ENCODE peak calls at places on chromosomes 6 and 20, in nine cellular contexts. P is HCT116, C is epithelial cell of esophagus, U is adipocyte, O is IMR-90, V is SK-N-SH, X is BJ, D is fibroblast of pulmonary artery, L is AG04450. E is an unnamed sample.
A peak's percentile ranks its signal among the peaks of the same experiment; 100 is the strongest.

GRCh38 chr20:33499347-33499746 is 9.5 kb downstream of the CBFA2T2 start:
- DNase-seq in C (no peak), U (peak; percentile 20), V (peak; percentile 66), X (no peak), D (no peak), L (no peak), O (no peak), P (no peak), E (no peak)

GRCh38 chr20:23419995-23420901 is 1.0 kb downstream of the NAPB start:
- DNase-seq in O (peak; percentile 70), P (no peak), L (peak; percentile 29), C (peak; percentile 58), D (peak; percentile 70), U (peak; percentile 84), V (peak; percentile 60), X (peak; percentile 35), E (peak; percentile 72)

GRCh38 chr6:45896783-45897441 is 118.7 kb downstream of the CLIC5 start:
- DNase-seq in U (peak; percentile 85), D (peak; percentile 17), L (no peak), X (peak; percentile 45), O (no peak), P (no peak), V (no peak), C (no peak), E (peak; percentile 68)

GRCh38 chr20:56247954-56248782 is at the start of gene MC3R:
- DNase-seq in V (peak; percentile 52), L (no peak), D (peak; percentile 52), U (peak; percentile 56), X (no peak), C (peak; percentile 71), O (peak; percentile 30), P (peak; percentile 35), E (peak; percentile 23)

GRCh38 chr6:164104432-164104831 is 689.9 kb downstream of the QKI start:
- DNase-seq in D (no peak), U (no peak), P (no peak), C (no peak), L (no peak), X (no peak), V (no peak), O (no peak), E (no peak)

GRCh38 chr20:57082546-57082945 is 183.9 kb downstream of the BMP7 start:
- DNase-seq in C (no peak), X (no peak), O (no peak), V (no peak), D (no peak), U (no peak), L (no peak), P (no peak), E (no peak)

GRCh38 chr6:45377041-45377554 is 636 bp downstream of the SUPT3H start:
- DNase-seq in D (no peak), V (no peak), C (peak; percentile 17), P (no peak), X (no peak), U (no peak), O (peak; percentile 16), L (no peak), E (peak; percentile 38)

GRCh38 chr6:132590362-132590761 is 821 bp upstream of the TAAR5 start:
- DNase-seq in X (no peak), L (no peak), D (no peak), P (no peak), C (no peak), V (no peak), U (no peak), O (no peak), E (no peak)

GRCh38 chr6:88376197-88376596 is 210.1 kb upstream of the CNR1 start:
- DNase-seq in V (no peak), O (no peak), P (no peak), X (no peak), C (no peak), D (no peak), L (no peak), U (no peak), E (no peak)

GRCh38 chr6:110626442-110626841 is 150.0 kb upstream of the SLC22A16 start:
- DNase-seq in O (no peak), X (no peak), P (no peak), D (no peak), U (no peak), V (no peak), C (no peak), L (no peak), E (no peak)

GRCh38 chr6:5471637-5472430 is 210.5 kb downstream of the FARS2 start:
- DNase-seq in X (no peak), O (no peak), L (no peak), V (peak; percentile 50), D (no peak), C (no peak), U (no peak), P (no peak), E (no peak)

GRCh38 chr20:49230021-49230420 is 10.8 kb downstream of the DDX27 start:
- DNase-seq in O (no peak), P (no peak), C (no peak), V (no peak), U (no peak), L (no peak), D (no peak), X (no peak), E (no peak)

GRCh38 chr20:49276895-49277785 is 717 bp downstream of the ZNFX1 start:
- DNase-seq in V (peak; percentile 63), D (no peak), L (no peak), P (no peak), C (no peak), O (no peak), X (no peak), U (peak; percentile 63), E (no peak)

GRCh38 chr6:98924647-98925046 is 23.1 kb downstream of the FBXL4 start:
- DNase-seq in L (no peak), U (no peak), O (no peak), X (no peak), D (no peak), V (no peak), C (no peak), P (no peak), E (no peak)

GRCh38 chr20:59737816-59738215 is 133.5 kb downstream of the PHACTR3 start:
- DNase-seq in C (no peak), X (no peak), V (no peak), D (no peak), O (no peak), L (no peak), P (no peak), U (no peak), E (no peak)
- H3K4me3 ChIP-seq in C (no peak overlapping the region), X (no peak overlapping the region), V (no peak overlapping the region), D (no peak overlapping the region), O (no peak overlapping the region), L (no peak overlapping the region), P (no peak overlapping the region), U (no peak overlapping the region), E (no peak overlapping the region)

GRCh38 chr6:138160329-138161117 is 1.2 kb upstream of the ARFGEF3 start:
- DNase-seq in P (no peak), L (no peak), V (no peak), C (no peak), X (no peak), U (no peak), D (no peak), O (no peak), E (no peak)
- H3K4me3 ChIP-seq in P (no peak overlapping the region), L (no peak overlapping the region), V (no peak overlapping the region), C (no peak overlapping the region), X (no peak overlapping the region), U (no peak overlapping the region), D (no peak overlapping the region), O (no peak overlapping the region), E (no peak overlapping the region)

DNA sequence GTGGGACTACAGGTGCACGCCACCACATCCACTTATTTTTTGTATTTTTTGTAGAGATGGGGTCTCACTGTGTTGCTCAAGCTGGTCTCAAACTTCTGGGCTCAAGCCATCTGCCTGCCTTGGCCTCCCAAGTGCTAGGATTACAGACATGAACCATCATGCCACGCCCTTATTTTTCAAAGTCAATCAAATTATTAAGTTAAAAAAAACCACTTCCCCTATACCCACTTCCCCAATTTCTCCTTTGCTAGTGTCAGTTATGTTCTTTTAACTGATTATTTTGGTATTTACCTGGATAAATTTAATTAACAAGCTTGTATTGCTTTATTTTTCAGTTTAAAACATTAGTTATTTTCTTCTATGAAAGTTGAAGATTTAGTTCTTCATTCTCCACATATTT is 49.6 kb downstream of the RIOK1 start:
- DNase-seq in X (no peak), P (no peak), C (no peak), L (no peak), V (no peak), U (no peak), O (no peak), D (no peak), E (no peak)
- H3K4me3 ChIP-seq in X (no peak overlapping the region), P (no peak overlapping the region), C (no peak overlapping the region), L (no peak overlapping the region), V (no peak overlapping the region), U (no peak overlapping the region), O (no peak overlapping the region), D (no peak overlapping the region), E (no peak overlapping the region)

GRCh38 chr20:41138527-41139226 is 1.3 kb downstream of the PLCG1 start:
- DNase-seq in V (peak; percentile 34), O (peak; percentile 12), X (no peak), U (peak; percentile 56), C (no peak), D (peak; percentile 26), L (no peak), P (no peak), E (peak; percentile 20)

GRCh38 chr20:41139227-41140093 is 2.1 kb downstream of the PLCG1 start:
- DNase-seq in C (no peak), V (no peak), O (no peak), D (no peak), X (no peak), L (no peak), P (no peak), U (peak; percentile 14), E (no peak)

GRCh38 chr20:41142241-41142640 is 4.9 kb downstream of the PLCG1 start:
- DNase-seq in V (no peak), D (no peak), L (no peak), O (no peak), U (no peak), P (no peak), C (no peak), X (no peak), E (no peak)

GRCh38 chr20:41141153-41141815 is 3.9 kb downstream of the PLCG1 start:
- DNase-seq in O (peak; percentile 58), U (peak; percentile 19), V (peak; percentile 32), P (no peak), X (no peak), D (peak; percentile 45), L (no peak), C (no peak), E (no peak)

DNA sequence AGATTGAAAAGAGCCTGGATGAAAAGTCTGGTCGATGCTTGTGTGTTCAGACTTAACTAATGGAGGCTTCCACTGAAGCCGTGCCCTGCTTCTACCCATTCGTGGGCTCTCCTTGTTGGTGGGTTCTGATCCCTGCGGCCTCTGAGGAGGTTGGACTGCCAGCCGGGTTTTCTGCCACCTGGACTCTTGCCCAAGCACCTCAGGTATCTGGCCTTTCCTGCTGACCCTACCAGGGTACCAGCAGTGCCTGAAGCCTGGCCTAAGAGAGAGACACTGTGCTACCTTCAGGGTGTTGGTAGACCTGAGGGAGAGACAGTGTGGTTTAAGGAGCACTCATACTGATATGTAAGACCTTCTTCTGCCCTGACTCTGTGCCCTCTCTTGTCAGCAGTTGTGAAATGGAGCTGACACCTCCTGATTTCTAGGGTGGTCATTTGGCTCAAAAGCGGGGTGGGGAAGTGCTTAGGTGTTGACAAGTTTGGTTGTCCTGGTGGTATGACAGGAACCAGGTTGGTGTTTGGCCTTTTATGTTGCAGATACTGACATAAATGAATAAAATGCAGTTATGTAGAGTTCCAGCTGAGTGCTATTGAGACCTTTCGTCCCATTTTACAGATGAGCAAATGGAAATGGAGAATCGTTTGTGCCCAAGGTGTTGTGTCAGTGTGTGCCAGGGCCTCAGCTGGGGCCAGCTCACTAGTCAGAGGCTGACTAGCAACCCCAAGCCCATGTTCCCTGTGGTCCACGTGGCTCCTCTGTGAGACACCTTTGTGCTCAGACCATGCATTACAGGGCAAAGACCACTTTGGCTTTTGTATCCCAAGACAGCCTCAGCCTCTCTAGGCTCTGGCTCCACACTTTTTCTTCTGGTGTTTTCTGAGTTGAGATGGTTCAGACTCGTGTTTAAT is 3.1 kb downstream of the PLCG1 start:
- DNase-seq in D (no peak), C (no peak), V (no peak), X (no peak), L (no peak), U (no peak), P (no peak), O (no peak), E (no peak)
- H3K4me3 ChIP-seq in D (no peak overlapping the region), C (no peak overlapping the region), V (no peak overlapping the region), X (no peak overlapping the region), L (peak overlapping the region; percentile 15), U (no peak overlapping the region), P (no peak overlapping the region), O (no peak overlapping the region), E (no peak overlapping the region)

E was measured in fibroblast of the aortic adventitia.